ENCODE peak calls at places on chromosomes 16 and 17, in nine cellular contexts. N is DND-41; X is HepG2; V is effector memory CD4-positive, alpha-beta T cell; G is small intestine; T is testis; Q is heart left ventricle; R is ascending aorta; J is breast epithelium. O is an unnamed sample.

GRCh38 chr16:49652441-49653175 is 203.3 kb downstream of the ZNF423 start:
- DNase-seq in N (no peak), X (no peak), V (no peak), G (no peak), T (no peak), Q (peak; percentile 43), R (peak; percentile 82), J (no peak), O (no peak)

GRCh38 chr16:24580665-24581064 is 41.3 kb downstream of the RBBP6 start:
- DNase-seq in N (no peak), X (no peak), V (no peak), G (no peak), T (no peak), Q (no peak), R (no peak), J (no peak), O (no peak)

GRCh38 chr16:77541131-77541530 is 106.3 kb upstream of the ADAMTS18 start:
- DNase-seq in N (no peak), X (no peak), V (no peak), G (no peak), T (no peak), Q (no peak), R (no peak), J (no peak), O (peak; percentile 64)

GRCh38 chr16:57859331-57859730 is 57.0 kb upstream of the KIFC3 start:
- DNase-seq in N (peak; percentile 12), X (peak; percentile 67), V (no peak), G (no peak), T (no peak), Q (no peak), R (peak; percentile 47), J (no peak), O (no peak)

GRCh38 chr16:47143329-47143676 is 442 bp downstream of the NETO2 start:
- DNase-seq in N (no peak), X (peak; percentile 66), V (peak; percentile 41), G (peak; percentile 58), T (peak; percentile 74), Q (no peak), R (peak; percentile 67), J (peak; percentile 21), O (peak; percentile 60)

GRCh38 chr17:45367216-45367615 is 50.4 kb upstream of the MAP3K14 start:
- DNase-seq in N (no peak), X (no peak), V (no peak), G (no peak), T (no peak), Q (no peak), R (peak; percentile 42), J (no peak), O (no peak)

GRCh38 chr16:29915590-29916247 is 10.3 kb downstream of the KCTD13 start:
- DNase-seq in N (no peak), X (peak; percentile 63), V (no peak), G (no peak), T (no peak), Q (no peak), R (no peak), J (no peak), O (no peak)

GRCh38 chr16:68792465-68793324 is 50.6 kb upstream of the TANGO6 start:
- DNase-seq in N (no peak), X (peak; percentile 95), V (no peak), G (peak; percentile 85), T (no peak), Q (no peak), R (no peak), J (no peak), O (no peak)

GRCh38 chr16:57786632-57787518 is 15.4 kb downstream of the KIFC3 start:
- DNase-seq in N (no peak), X (no peak), V (no peak), G (no peak), T (peak; percentile 92), Q (peak; percentile 85), R (peak; percentile 72), J (no peak), O (no peak)

GRCh38 chr16:21208831-21209230 is 2.5 kb downstream of the ZP2 start:
- DNase-seq in N (no peak), X (no peak), V (no peak), G (no peak), T (no peak), Q (no peak), R (no peak), J (no peak), O (no peak)

DNA sequence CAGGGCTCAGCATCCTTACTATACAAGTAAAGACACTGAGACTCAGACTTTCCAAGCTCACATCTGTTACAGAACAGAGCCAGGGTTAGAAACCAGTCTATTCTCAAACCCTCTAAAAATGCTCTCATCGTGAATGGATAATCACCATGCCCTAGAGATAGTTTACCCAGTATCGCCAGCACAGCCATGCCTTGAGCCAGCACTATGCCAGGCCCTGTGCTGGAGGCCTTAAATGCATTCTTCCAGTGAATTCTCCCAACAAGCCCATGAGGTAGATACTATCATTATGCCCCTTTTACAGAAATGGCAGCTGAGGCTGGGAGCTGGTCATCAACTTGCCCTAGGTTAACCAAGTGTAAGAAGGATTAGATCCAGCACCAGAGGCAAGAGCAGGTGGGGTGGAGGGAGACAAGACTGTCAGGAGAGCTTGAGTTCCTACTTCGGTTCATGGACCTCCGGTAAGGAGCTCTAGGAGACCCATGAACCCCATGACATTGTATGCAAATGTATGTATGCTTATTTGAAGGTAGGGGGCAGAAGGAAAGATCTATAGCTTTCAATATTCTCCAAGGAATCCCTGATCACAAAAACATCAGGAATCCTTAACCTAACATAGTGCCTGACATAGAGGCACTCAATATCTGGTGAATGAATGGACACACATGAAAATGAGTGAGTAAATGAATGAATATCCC is 5.2 kb downstream of the KRT14 start:
- DNase-seq in N (no peak), X (no peak), V (no peak), G (no peak), T (no peak), Q (no peak), R (no peak), J (no peak), O (no peak)
- H3K4me1 ChIP-seq in N (no peaks in the 10 kb centered on the region), X (no peaks in the 10 kb centered on the region), V (peaks cover 5% of the 10 kb centered on the region), G (peaks cover 2% of the 10 kb centered on the region), T (no peaks in the 10 kb centered on the region), Q (no peaks in the 10 kb centered on the region), R (no peaks in the 10 kb centered on the region), J (no peaks in the 10 kb centered on the region), O (no peaks in the 10 kb centered on the region)

DNA sequence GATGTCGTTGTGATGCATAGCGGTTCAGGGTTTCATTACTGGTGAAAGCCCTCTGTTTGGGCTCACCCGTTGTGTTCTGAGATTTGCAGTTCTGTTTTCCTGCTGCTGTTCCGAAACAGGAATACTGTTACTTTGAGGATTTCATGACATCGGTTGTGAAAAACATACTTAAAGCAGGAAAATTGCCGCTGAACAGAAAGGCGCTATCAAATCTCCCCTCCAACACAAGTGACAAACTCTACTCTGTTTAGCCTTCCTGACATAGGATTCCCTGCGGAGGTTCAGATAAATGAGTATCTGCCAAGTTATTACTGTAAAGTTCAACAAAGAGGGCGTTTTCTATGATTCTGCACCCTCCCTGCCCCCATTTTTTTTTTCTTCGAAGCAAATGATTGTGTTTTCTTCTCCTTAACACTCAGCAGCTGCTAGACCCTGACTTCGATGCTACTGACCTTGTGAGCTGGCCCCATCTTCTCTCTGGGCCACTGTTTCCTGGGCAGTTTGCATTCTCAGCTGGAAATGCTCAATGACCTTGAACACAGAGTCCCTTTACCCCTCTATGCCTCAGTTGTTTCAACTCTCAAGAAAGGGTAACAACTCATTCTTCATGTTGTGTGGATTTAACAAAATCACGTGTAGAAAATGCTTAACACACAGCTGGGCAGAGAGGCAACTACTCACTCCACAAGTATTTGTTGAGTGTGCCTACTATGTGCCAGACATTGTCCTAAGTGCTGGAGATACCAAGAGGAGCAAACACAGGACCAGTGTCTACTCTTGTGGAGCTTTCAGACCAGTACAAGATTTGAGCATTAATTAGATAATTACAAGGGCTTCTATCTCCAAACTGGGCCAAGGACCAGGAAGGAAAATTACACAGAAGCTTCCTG is 66.0 kb downstream of the IQCK start:
- DNase-seq in N (no peak), X (no peak), V (no peak), G (no peak), T (no peak), Q (no peak), R (no peak), J (no peak), O (no peak)
- H3K27me3 ChIP-seq in N (no peaks in the 10 kb centered on the region), X (no peaks in the 10 kb centered on the region), V (no peaks in the 10 kb centered on the region), G (no peaks in the 10 kb centered on the region), T (no peaks in the 10 kb centered on the region), Q (no peaks in the 10 kb centered on the region), R (no peaks in the 10 kb centered on the region), J (no peaks in the 10 kb centered on the region), O (no peaks in the 10 kb centered on the region)

GRCh38 chr17:38729368-38729885 is 714 bp upstream of the CISD3 start:
- DNase-seq in N (no peak), X (no peak), V (no peak), G (no peak), T (no peak), Q (no peak), R (no peak), J (no peak), O (no peak)

GRCh38 chr17:38731526-38732294 is 1.6 kb downstream of the CISD3 start:
- DNase-seq in N (no peak), X (no peak), V (no peak), G (no peak), T (no peak), Q (no peak), R (no peak), J (no peak), O (no peak)

GRCh38 chr17:38728290-38728831 is 1.8 kb upstream of the CISD3 start:
- DNase-seq in N (peak; percentile 94), X (no peak), V (peak; percentile 60), G (peak; percentile 70), T (no peak), Q (no peak), R (no peak), J (no peak), O (no peak)

GRCh38 chr17:38730526-38731379 is 612 bp downstream of the CISD3 start:
- DNase-seq in N (peak; percentile 60), X (peak; percentile 90), V (no peak), G (peak; percentile 95), T (peak; percentile 90), Q (peak; percentile 81), R (peak; percentile 81), J (no peak), O (no peak)

DNA sequence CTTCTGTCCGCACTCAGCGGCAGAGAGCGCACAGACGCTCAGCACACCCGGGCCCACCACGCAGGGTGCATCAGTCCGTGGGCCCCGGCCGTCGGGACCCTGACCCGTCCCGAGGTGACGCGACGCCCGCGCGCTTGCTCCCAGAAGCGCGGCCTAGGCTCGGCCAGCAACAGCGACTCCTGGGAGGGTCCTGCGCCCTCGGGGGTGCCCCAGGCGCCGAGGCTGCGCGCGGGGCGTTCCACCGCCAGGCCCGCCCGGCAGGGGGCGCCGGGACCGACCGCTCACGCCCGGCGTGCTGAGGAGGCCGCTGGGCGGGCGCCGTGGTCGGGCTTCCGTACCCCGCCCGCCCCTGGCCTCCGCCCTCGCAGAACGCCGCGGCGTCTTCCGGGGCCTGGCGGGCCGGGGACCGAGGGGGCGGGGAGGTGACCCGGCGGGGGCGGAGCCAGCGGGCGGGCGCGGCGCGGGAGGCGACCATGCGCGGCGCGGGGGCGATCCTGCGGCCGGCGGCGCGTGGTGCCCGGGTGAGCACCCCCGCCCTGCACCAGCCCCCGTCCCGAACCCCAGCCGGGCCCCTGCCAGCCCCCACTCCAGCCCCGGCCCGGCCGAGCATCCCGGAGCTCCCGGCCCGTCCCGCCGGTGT is at the start of gene CISD3:
- DNase-seq in N (peak; percentile 88), X (peak; percentile 81), V (peak; percentile 80), G (peak; percentile 91), T (peak; percentile 84), Q (peak; percentile 91), R (peak; percentile 91), J (peak; percentile 62), O (peak; percentile 68)
- H3K4me1 ChIP-seq in N (peaks cover 82% of the 10 kb centered on the region), X (peaks cover 54% of the 10 kb centered on the region), V (peaks cover 52% of the 10 kb centered on the region), G (peaks cover 10% of the 10 kb centered on the region), T (peaks cover 53% of the 10 kb centered on the region), Q (peaks cover 37% of the 10 kb centered on the region), R (peaks cover 5% of the 10 kb centered on the region), J (peaks cover 24% of the 10 kb centered on the region), O (peaks cover 26% of the 10 kb centered on the region)

GRCh38 chr16:67001726-67002125 is 13.3 kb downstream of the CES4A start:
- DNase-seq in N (no peak), X (no peak), V (no peak), G (no peak), T (no peak), Q (no peak), R (no peak), J (no peak), O (no peak)
- H3K27me3 ChIP-seq in N (no peaks in the 10 kb centered on the region), X (peaks cover 9% of the 10 kb centered on the region), V (no peaks in the 10 kb centered on the region), G (no peaks in the 10 kb centered on the region), T (no peaks in the 10 kb centered on the region), Q (no peaks in the 10 kb centered on the region), R (no peaks in the 10 kb centered on the region), J (no peaks in the 10 kb centered on the region), O (peaks cover 45% of the 10 kb centered on the region)

O was measured in NT2/D1.